ENCODE peak calls at places on chromosome 3, in ten cellular contexts. One of them, this sample, is unnamed.

GRCh38 chr3:179069762-179070390 is 1.7 kb downstream of the ZMAT3 start:
- DNase-seq in DMS79 treated with DMSO at 0.1 percent for 48 hours: no peak
- DNase-seq in stimulated activated naive B cell treated with anti-CD40 and anti-IgM and Interleukin-4, amounts not matched to agents 10 μg/mL and 1 μg/mL and 100 μg/mL, for 72 hours: no peak
- DNase-seq in ELR: peak; percentile 13
- DNase-seq in stimulated activated CD4-positive, alpha-beta T cell treated with anti-CD3 and anti-CD28 coated beads, Interleukin-12 subunit alpha, Interleukin-12 subunit beta, amount 100 ng/mL, for 48 hours: no peak
- DNase-seq in activated CD4-positive, CD25-positive, alpha-beta regulatory T cell treated with anti-CD3 and anti-CD28 coated beads, Interleukin-2, amount 50 U/mL, for 72 hours: no peak
- DNase-seq in T follicular helper cell: no peak
- DNase-seq in cardiac muscle cell: peak; percentile 32
- DNase-seq in GM10248: no peak
- DNase-seq in CD8-positive, alpha-beta T cell: no peak
- DNase-seq in this sample: no peak

GRCh38 chr3:30538787-30539186 is 67.6 kb upstream of the TGFBR2 start:
- DNase-seq in GM10248: no peak
- DNase-seq in DMS79 treated with DMSO at 0.1 percent for 48 hours: no peak
- DNase-seq in stimulated activated naive B cell treated with anti-CD40 and anti-IgM and Interleukin-4, amounts not matched to agents 10 μg/mL and 1 μg/mL and 100 μg/mL, for 72 hours: no peak
- DNase-seq in activated CD4-positive, CD25-positive, alpha-beta regulatory T cell treated with anti-CD3 and anti-CD28 coated beads, Interleukin-2, amount 50 U/mL, for 72 hours: no peak
- DNase-seq in T follicular helper cell: no peak
- DNase-seq in stimulated activated CD4-positive, alpha-beta T cell treated with anti-CD3 and anti-CD28 coated beads, Interleukin-12 subunit alpha, Interleukin-12 subunit beta, amount 100 ng/mL, for 48 hours: no peak
- DNase-seq in ELR: peak; percentile 94
- DNase-seq in cardiac muscle cell: peak; percentile 74
- DNase-seq in CD8-positive, alpha-beta T cell: no peak
- DNase-seq in this sample: no peak

GRCh38 chr3:50405249-50405648 is 45.9 kb upstream of the TMEM115 start:
- DNase-seq in GM10248: peak; percentile 50
- DNase-seq in DMS79 treated with DMSO at 0.1 percent for 48 hours: no peak
- DNase-seq in activated CD4-positive, CD25-positive, alpha-beta regulatory T cell treated with anti-CD3 and anti-CD28 coated beads, Interleukin-2, amount 50 U/mL, for 72 hours: no peak
- DNase-seq in CD8-positive, alpha-beta T cell: peak; percentile 29
- DNase-seq in stimulated activated CD4-positive, alpha-beta T cell treated with anti-CD3 and anti-CD28 coated beads, Interleukin-12 subunit alpha, Interleukin-12 subunit beta, amount 100 ng/mL, for 48 hours: peak; percentile 8
- DNase-seq in stimulated activated naive B cell treated with anti-CD40 and anti-IgM and Interleukin-4, amounts not matched to agents 10 μg/mL and 1 μg/mL and 100 μg/mL, for 72 hours: no peak
- DNase-seq in T follicular helper cell: no peak
- DNase-seq in cardiac muscle cell: peak; percentile 29
- DNase-seq in ELR: peak; percentile 16
- DNase-seq in this sample: no peak

GRCh38 chr3:148453764-148454163 is 243.9 kb upstream of the AGTR1 start:
- DNase-seq in GM10248: no peak
- DNase-seq in activated CD4-positive, CD25-positive, alpha-beta regulatory T cell treated with anti-CD3 and anti-CD28 coated beads, Interleukin-2, amount 50 U/mL, for 72 hours: no peak
- DNase-seq in T follicular helper cell: no peak
- DNase-seq in cardiac muscle cell: no peak
- DNase-seq in stimulated activated naive B cell treated with anti-CD40 and anti-IgM and Interleukin-4, amounts not matched to agents 10 μg/mL and 1 μg/mL and 100 μg/mL, for 72 hours: no peak
- DNase-seq in stimulated activated CD4-positive, alpha-beta T cell treated with anti-CD3 and anti-CD28 coated beads, Interleukin-12 subunit alpha, Interleukin-12 subunit beta, amount 100 ng/mL, for 48 hours: no peak
- DNase-seq in ELR: no peak
- DNase-seq in DMS79 treated with DMSO at 0.1 percent for 48 hours: no peak
- DNase-seq in CD8-positive, alpha-beta T cell: no peak
- DNase-seq in this sample: no peak

GRCh38 chr3:42020681-42021307 is 58.9 kb upstream of the ULK4 start:
- DNase-seq in cardiac muscle cell: peak; percentile 56
- DNase-seq in stimulated activated CD4-positive, alpha-beta T cell treated with anti-CD3 and anti-CD28 coated beads, Interleukin-12 subunit alpha, Interleukin-12 subunit beta, amount 100 ng/mL, for 48 hours: no peak
- DNase-seq in ELR: peak; percentile 90
- DNase-seq in DMS79 treated with DMSO at 0.1 percent for 48 hours: no peak
- DNase-seq in GM10248: no peak
- DNase-seq in CD8-positive, alpha-beta T cell: no peak
- DNase-seq in activated CD4-positive, CD25-positive, alpha-beta regulatory T cell treated with anti-CD3 and anti-CD28 coated beads, Interleukin-2, amount 50 U/mL, for 72 hours: no peak
- DNase-seq in stimulated activated naive B cell treated with anti-CD40 and anti-IgM and Interleukin-4, amounts not matched to agents 10 μg/mL and 1 μg/mL and 100 μg/mL, for 72 hours: no peak
- DNase-seq in T follicular helper cell: no peak
- DNase-seq in this sample: no peak

GRCh38 chr3:82259994-82260393 is 498.5 kb upstream of the GBE1 start:
- DNase-seq in GM10248: no peak
- DNase-seq in cardiac muscle cell: no peak
- DNase-seq in T follicular helper cell: no peak
- DNase-seq in ELR: no peak
- DNase-seq in stimulated activated CD4-positive, alpha-beta T cell treated with anti-CD3 and anti-CD28 coated beads, Interleukin-12 subunit alpha, Interleukin-12 subunit beta, amount 100 ng/mL, for 48 hours: no peak
- DNase-seq in stimulated activated naive B cell treated with anti-CD40 and anti-IgM and Interleukin-4, amounts not matched to agents 10 μg/mL and 1 μg/mL and 100 μg/mL, for 72 hours: no peak
- DNase-seq in CD8-positive, alpha-beta T cell: no peak
- DNase-seq in activated CD4-positive, CD25-positive, alpha-beta regulatory T cell treated with anti-CD3 and anti-CD28 coated beads, Interleukin-2, amount 50 U/mL, for 72 hours: no peak
- DNase-seq in DMS79 treated with DMSO at 0.1 percent for 48 hours: no peak
- DNase-seq in this sample: no peak

GRCh38 chr3:18137958-18138357 is 287.2 kb downstream of the SATB1 start:
- DNase-seq in stimulated activated naive B cell treated with anti-CD40 and anti-IgM and Interleukin-4, amounts not matched to agents 10 μg/mL and 1 μg/mL and 100 μg/mL, for 72 hours: no peak
- DNase-seq in CD8-positive, alpha-beta T cell: no peak
- DNase-seq in T follicular helper cell: no peak
- DNase-seq in GM10248: no peak
- DNase-seq in DMS79 treated with DMSO at 0.1 percent for 48 hours: no peak
- DNase-seq in ELR: no peak
- DNase-seq in activated CD4-positive, CD25-positive, alpha-beta regulatory T cell treated with anti-CD3 and anti-CD28 coated beads, Interleukin-2, amount 50 U/mL, for 72 hours: no peak
- DNase-seq in stimulated activated CD4-positive, alpha-beta T cell treated with anti-CD3 and anti-CD28 coated beads, Interleukin-12 subunit alpha, Interleukin-12 subunit beta, amount 100 ng/mL, for 48 hours: no peak
- DNase-seq in cardiac muscle cell: no peak
- DNase-seq in this sample: no peak

GRCh38 chr3:127915115-127915936 is at the start of gene KBTBD12:
- DNase-seq in cardiac muscle cell: no peak
- DNase-seq in T follicular helper cell: no peak
- DNase-seq in DMS79 treated with DMSO at 0.1 percent for 48 hours: peak; percentile 78
- DNase-seq in stimulated activated CD4-positive, alpha-beta T cell treated with anti-CD3 and anti-CD28 coated beads, Interleukin-12 subunit alpha, Interleukin-12 subunit beta, amount 100 ng/mL, for 48 hours: no peak
- DNase-seq in ELR: no peak
- DNase-seq in GM10248: no peak
- DNase-seq in activated CD4-positive, CD25-positive, alpha-beta regulatory T cell treated with anti-CD3 and anti-CD28 coated beads, Interleukin-2, amount 50 U/mL, for 72 hours: no peak
- DNase-seq in CD8-positive, alpha-beta T cell: no peak
- DNase-seq in stimulated activated naive B cell treated with anti-CD40 and anti-IgM and Interleukin-4, amounts not matched to agents 10 μg/mL and 1 μg/mL and 100 μg/mL, for 72 hours: no peak
- DNase-seq in this sample: no peak

GRCh38 chr3:133930341-133930933 is 34.8 kb upstream of the RAB6B start:
- DNase-seq in CD8-positive, alpha-beta T cell: no peak
- DNase-seq in cardiac muscle cell: peak; percentile 89
- DNase-seq in T follicular helper cell: no peak
- DNase-seq in ELR: peak; percentile 78
- DNase-seq in GM10248: no peak
- DNase-seq in stimulated activated naive B cell treated with anti-CD40 and anti-IgM and Interleukin-4, amounts not matched to agents 10 μg/mL and 1 μg/mL and 100 μg/mL, for 72 hours: no peak
- DNase-seq in stimulated activated CD4-positive, alpha-beta T cell treated with anti-CD3 and anti-CD28 coated beads, Interleukin-12 subunit alpha, Interleukin-12 subunit beta, amount 100 ng/mL, for 48 hours: no peak
- DNase-seq in activated CD4-positive, CD25-positive, alpha-beta regulatory T cell treated with anti-CD3 and anti-CD28 coated beads, Interleukin-2, amount 50 U/mL, for 72 hours: no peak
- DNase-seq in DMS79 treated with DMSO at 0.1 percent for 48 hours: peak; percentile 65
- DNase-seq in this sample: no peak

GRCh38 chr3:76643620-76644019 is 396.3 kb upstream of the ROBO2 start:
- DNase-seq in GM10248: no peak
- DNase-seq in stimulated activated naive B cell treated with anti-CD40 and anti-IgM and Interleukin-4, amounts not matched to agents 10 μg/mL and 1 μg/mL and 100 μg/mL, for 72 hours: no peak
- DNase-seq in activated CD4-positive, CD25-positive, alpha-beta regulatory T cell treated with anti-CD3 and anti-CD28 coated beads, Interleukin-2, amount 50 U/mL, for 72 hours: no peak
- DNase-seq in T follicular helper cell: no peak
- DNase-seq in DMS79 treated with DMSO at 0.1 percent for 48 hours: no peak
- DNase-seq in CD8-positive, alpha-beta T cell: no peak
- DNase-seq in ELR: no peak
- DNase-seq in cardiac muscle cell: no peak
- DNase-seq in stimulated activated CD4-positive, alpha-beta T cell treated with anti-CD3 and anti-CD28 coated beads, Interleukin-12 subunit alpha, Interleukin-12 subunit beta, amount 100 ng/mL, for 48 hours: no peak
- DNase-seq in this sample: no peak